ENCODE peak calls at places on chromosomes 3 and 15, in seven cellular contexts. W is DMS79, P is B cell, H is GM06990, U is NCI-H2029, Y is brain pericyte, B is DMS153. O is an unnamed sample.

GRCh38 chr3:42638339-42638842 is 15.1 kb upstream of the ZBTB47 start:
- DNase-seq in W (no peak), P (no peak), H (no peak), U (no peak), Y (no peak), B (no peak), O (no peak)

GRCh38 chr3:41768363-41768762 is 193.5 kb downstream of the ULK4 start:
- DNase-seq in W (no peak), P (no peak), H (no peak), U (no peak), Y (no peak), B (no peak), O (no peak)

GRCh38 chr3:58581328-58582091 is 4.3 kb upstream of the FAM107A start:
- DNase-seq in W (peak), P (no peak), H (no peak), U (no peak), Y (no peak), B (no peak), O (no peak)

GRCh38 chr3:77039606-77040553 is at the start of gene ROBO2:
- DNase-seq in W (peak), P (no peak), H (no peak), U (no peak), Y (no peak), B (peak), O (peak)

GRCh38 chr3:187738400-187739124 is 6.7 kb downstream of the BCL6 start:
- DNase-seq in W (peak), P (peak), H (no peak), U (peak), Y (peak), B (peak), O (peak)

GRCh38 chr15:92120082-92120481 is 266.6 kb downstream of the SLCO3A1 start:
- DNase-seq in W (no peak), P (no peak), H (no peak), U (no peak), Y (no peak), B (no peak), O (no peak)

GRCh38 chr3:60064210-60065178 is 1014.7 kb upstream of the CFAP20DC start:
- DNase-seq in W (no peak), P (no peak), H (no peak), U (no peak), Y (no peak), B (no peak), O (peak)

GRCh38 chr3:135966349-135966695 is 794 bp downstream of the PPP2R3A start:
- DNase-seq in W (no peak), P (no peak), H (no peak), U (no peak), Y (no peak), B (no peak), O (no peak)

GRCh38 chr3:151544164-151544548 is 83.3 kb upstream of the IGSF10 start:
- DNase-seq in W (no peak), P (no peak), H (no peak), U (no peak), Y (no peak), B (no peak), O (no peak)

GRCh38 chr3:141066593-141066860 is 15.4 kb downstream of the SPSB4 start:
- DNase-seq in W (no peak), P (no peak), H (no peak), U (no peak), Y (no peak), B (no peak), O (no peak)

GRCh38 chr3:159978353-159978752 is 10.3 kb upstream of the IL12A start:
- DNase-seq in W (no peak), P (no peak), H (no peak), U (no peak), Y (no peak), B (no peak), O (no peak)

GRCh38 chr3:183439510-183439909 is 11.1 kb upstream of the MCF2L2 start:
- DNase-seq in W (no peak), P (no peak), H (no peak), U (no peak), Y (no peak), B (peak), O (no peak)